ENCODE peak calls at places on chromosomes 13 and 19, in six cellular contexts. T is coronary artery; Z is non-pigmented ciliary epithelial cell; N is stimulated activated CD8-positive, alpha-beta memory T cell treated with anti-CD3 and anti-CD28 coated beads, Interleukin-4, amount 100 ng/mL, for 48 hours; C is Calu3; Y is activated CD4-positive, alpha-beta memory T cell treated with anti-CD3 and anti-CD28 coated beads, Interleukin-2, amount 10 ng/mL, durations not matched to agents 7 days and 5 days. F is an unnamed sample.

GRCh38 chr13:46572758-46573384 is 19.9 kb downstream of the LRCH1 start:
- DNase-seq in Y (no peak), N (no peak), C (no peak), T (no peak), Z (no peak), F (no peak)

GRCh38 chr19:35332817-35333216 is 3.8 kb downstream of the CD22 start:
- DNase-seq in Y (no peak), C (no peak), T (no peak), N (peak), Z (no peak), F (no peak)

GRCh38 chr19:1129535-1129934 is 25.7 kb downstream of the GPX4 start:
- DNase-seq in Y (no peak), Z (no peak), C (no peak), N (no peak), T (no peak), F (no peak)

GRCh38 chr19:401836-402535 is 7.0 kb downstream of the C2CD4C start:
- DNase-seq in Y (no peak), T (no peak), C (no peak), N (no peak), Z (no peak), F (no peak)

GRCh38 chr13:110268061-110268460 is 38.9 kb downstream of the COL4A1 start:
- DNase-seq in Z (no peak), C (no peak), Y (no peak), N (no peak), T (no peak), F (no peak)

GRCh38 chr19:7391218-7391670 is 42.5 kb downstream of the ARHGEF18 start:
- DNase-seq in T (no peak), Z (peak), Y (no peak), C (peak), N (no peak), F (no peak)

GRCh38 chr13:101529419-101529818 is 76.9 kb downstream of the ITGBL1 start:
- DNase-seq in T (no peak), N (peak), Z (peak), C (no peak), Y (no peak), F (no peak)

GRCh38 chr19:3441089-3441985 is 39.0 kb downstream of the SMIM24 start:
- DNase-seq in C (no peak), T (no peak), Y (no peak), Z (no peak), N (no peak), F (no peak)

GRCh38 chr19:6826281-6826920 is 53.9 kb downstream of the VAV1 start:
- DNase-seq in N (no peak), C (no peak), Z (no peak), Y (no peak), T (no peak), F (no peak)

GRCh38 chr13:102917019-102917418 is 71.2 kb downstream of the ERCC5 start:
- DNase-seq in T (no peak), N (no peak), C (no peak), Y (no peak), Z (no peak), F (no peak)

GRCh38 chr13:94419304-94419943 is 60.1 kb downstream of the DCT start:
- DNase-seq in N (peak), C (no peak), Z (peak), T (no peak), Y (no peak), F (no peak)

GRCh38 chr19:6041991-6042421 is 64.1 kb upstream of the RANBP3 start:
- DNase-seq in Y (no peak), Z (no peak), C (no peak), N (peak), T (no peak), F (no peak)

GRCh38 chr13:105147481-105147880 is 1388.0 kb downstream of the EFNB2 start:
- DNase-seq in C (no peak), Y (no peak), N (no peak), T (no peak), Z (no peak), F (no peak)

GRCh38 chr19:35495107-35496064 is 5.1 kb upstream of the KRTDAP start:
- DNase-seq in C (peak), Z (no peak), Y (peak), N (peak), T (no peak), F (peak)

GRCh38 chr13:59681630-59682311 is 482.0 kb downstream of the DIAPH3 start:
- DNase-seq in C (no peak), Z (no peak), T (no peak), Y (no peak), N (no peak), F (no peak)

GRCh38 chr13:113970810-113971470 is 2.9 kb downstream of the C13orf46 start:
- DNase-seq in N (no peak), T (no peak), C (peak), Z (no peak), Y (no peak), F (no peak)

GRCh38 chr19:33194884-33195710 is 967 bp downstream of the LRP3 start:
- DNase-seq in Z (no peak), C (no peak), Y (no peak), T (no peak), N (no peak), F (no peak)

GRCh38 chr19:34215666-34216038 is 38.7 kb upstream of the GARRE1 start:
- DNase-seq in C (no peak), Y (no peak), Z (no peak), N (no peak), T (no peak), F (no peak)

GRCh38 chr19:5993516-5994406 is 15.8 kb upstream of the RANBP3 start:
- DNase-seq in C (no peak), Y (no peak), Z (no peak), N (no peak), T (no peak), F (no peak)